ENCODE peak calls at places on chromosomes 16 and 17, in eight cellular contexts. Q, S, Z, W, H, E, T and O are unnamed samples.

GRCh38 chr17:75109407-75110236 is at the start of gene ARMC7:
- DNase-seq in Q (peak; percentile 77), S (peak; percentile 98), Z (peak; percentile 65), W (no peak), H (peak; percentile 44), E (peak; percentile 79), T (peak; percentile 85), O (peak; percentile 77)

GRCh38 chr17:56269509-56269908 is 116.2 kb downstream of the ANKFN1 start:
- DNase-seq in Q (peak; percentile 11), S (no peak), Z (no peak), W (no peak), H (no peak), E (no peak), T (no peak), O (no peak)

GRCh38 chr17:55167024-55167721 is 97.6 kb upstream of the HLF start:
- DNase-seq in Q (no peak), S (no peak), Z (no peak), W (no peak), H (no peak), E (no peak), T (no peak), O (no peak)

GRCh38 chr17:83064021-83064731 is 15.2 kb upstream of the METRNL start:
- DNase-seq in Q (no peak), S (peak; percentile 23), Z (no peak), W (no peak), H (no peak), E (no peak), T (no peak), O (no peak)

GRCh38 chr16:16028311-16028999 is 79.0 kb downstream of the ABCC1 start:
- DNase-seq in Q (no peak), S (peak; percentile 49), Z (no peak), W (no peak), H (no peak), E (no peak), T (no peak), O (no peak)

GRCh38 chr16:20774703-20775362 is 11.0 kb downstream of the ACSM3 start:
- DNase-seq in Q (peak; percentile 71), S (peak; percentile 80), Z (peak; percentile 80), W (no peak), H (no peak), E (peak; percentile 66), T (peak; percentile 77), O (peak; percentile 63)

GRCh38 chr17:8847891-8848290 is 19.6 kb downstream of the PIK3R6 start:
- DNase-seq in Q (no peak), S (no peak), Z (no peak), W (no peak), H (no peak), E (no peak), T (no peak), O (no peak)

GRCh38 chr17:42706732-42707131 is 24.4 kb downstream of the CNTNAP1 start:
- DNase-seq in Q (no peak), S (no peak), Z (no peak), W (no peak), H (no peak), E (no peak), T (no peak), O (no peak)

GRCh38 chr16:11407047-11407982 is 62.1 kb downstream of the RMI2 start:
- DNase-seq in Q (peak; percentile 77), S (peak; percentile 55), Z (peak; percentile 72), W (no peak), H (no peak), E (peak; percentile 72), T (peak; percentile 86), O (peak; percentile 83)

GRCh38 chr17:58344047-58344790 is 7.8 kb downstream of the SUPT4H1 start:
- DNase-seq in Q (peak; percentile 47), S (peak; percentile 58), Z (no peak), W (no peak), H (no peak), E (no peak), T (no peak), O (no peak)

GRCh38 chr17:31112001-31112661 is 17.4 kb downstream of the NF1 start:
- DNase-seq in Q (peak; percentile 48), S (no peak), Z (peak; percentile 31), W (no peak), H (no peak), E (no peak), T (no peak), O (peak; percentile 57)

GRCh38 chr16:75218256-75219076 is at the start of gene CTRB1:
- DNase-seq in Q (no peak), S (no peak), Z (no peak), W (no peak), H (no peak), E (no peak), T (no peak), O (no peak)

GRCh38 chr17:6936370-6937028 is 59.4 kb upstream of the ALOX12 start:
- DNase-seq in Q (no peak), S (peak; percentile 32), Z (peak; percentile 66), W (no peak), H (peak; percentile 16), E (no peak), T (no peak), O (peak; percentile 58)

GRCh38 chr17:48548687-48549621 is 4.0 kb upstream of the HOXB2 start:
- DNase-seq in Q (no peak), S (no peak), Z (no peak), W (no peak), H (no peak), E (no peak), T (no peak), O (no peak)